ENCODE peak calls at places on chromosomes 5 and 9, in six cellular contexts. One of them, this sample, is unnamed.

GRCh38 chr5:56922922-56923321 is 13.5 kb downstream of the SETD9 start:
- DNase-seq in adrenal gland: no peak
- DNase-seq in neural progenitor cell: no peak
- DNase-seq in cardiac muscle cell: no peak
- DNase-seq in CD8-positive, alpha-beta T cell: no peak
- DNase-seq in spleen: no peak
- DNase-seq in this sample: no peak

GRCh38 chr5:128290152-128290858 is 206.7 kb downstream of the SLC12A2 start:
- DNase-seq in adrenal gland: no peak
- DNase-seq in neural progenitor cell: no peak
- DNase-seq in cardiac muscle cell: no peak
- DNase-seq in CD8-positive, alpha-beta T cell: no peak
- DNase-seq in spleen: no peak
- DNase-seq in this sample: no peak

GRCh38 chr9:129832957-129833356 is 2.1 kb downstream of the C9orf78 start:
- DNase-seq in adrenal gland: no peak
- DNase-seq in neural progenitor cell: no peak
- DNase-seq in cardiac muscle cell: no peak
- DNase-seq in CD8-positive, alpha-beta T cell: no peak
- DNase-seq in spleen: no peak
- DNase-seq in this sample: no peak

GRCh38 chr5:62494772-62495171 is 82.2 kb downstream of the IPO11 start:
- DNase-seq in adrenal gland: no peak
- DNase-seq in neural progenitor cell: no peak
- DNase-seq in cardiac muscle cell: no peak
- DNase-seq in CD8-positive, alpha-beta T cell: no peak
- DNase-seq in spleen: no peak
- DNase-seq in this sample: no peak

GRCh38 chr9:111399772-111400563 is 69.9 kb upstream of the OR2K2 start:
- DNase-seq in adrenal gland: no peak
- DNase-seq in neural progenitor cell: peak; percentile 58
- DNase-seq in cardiac muscle cell: no peak
- DNase-seq in CD8-positive, alpha-beta T cell: no peak
- DNase-seq in spleen: no peak
- DNase-seq in this sample: peak; percentile 80

GRCh38 chr9:82410306-82410705 is 421.7 kb downstream of the SPATA31D1 start:
- DNase-seq in adrenal gland: no peak
- DNase-seq in neural progenitor cell: no peak
- DNase-seq in cardiac muscle cell: no peak
- DNase-seq in CD8-positive, alpha-beta T cell: no peak
- DNase-seq in spleen: no peak
- DNase-seq in this sample: no peak

GRCh38 chr5:78387468-78388153 is 27.2 kb downstream of the SCAMP1 start:
- DNase-seq in adrenal gland: no peak
- DNase-seq in neural progenitor cell: no peak
- DNase-seq in cardiac muscle cell: no peak
- DNase-seq in CD8-positive, alpha-beta T cell: no peak
- DNase-seq in spleen: no peak
- DNase-seq in this sample: no peak

GRCh38 chr9:37531699-37532098 is 44.5 kb downstream of the FBXO10 start:
- DNase-seq in adrenal gland: no peak
- DNase-seq in neural progenitor cell: no peak
- DNase-seq in cardiac muscle cell: no peak
- DNase-seq in CD8-positive, alpha-beta T cell: peak; percentile 12
- DNase-seq in spleen: no peak
- DNase-seq in this sample: no peak

GRCh38 chr5:34044950-34045525 is 2.0 kb upstream of the C1QTNF3 start:
- DNase-seq in adrenal gland: no peak
- DNase-seq in neural progenitor cell: no peak
- DNase-seq in cardiac muscle cell: no peak
- DNase-seq in CD8-positive, alpha-beta T cell: no peak
- DNase-seq in spleen: no peak
- DNase-seq in this sample: no peak

GRCh38 chr5:119070578-119070827 is 384 bp upstream of the DMXL1 start:
- DNase-seq in adrenal gland: peak; percentile 95
- DNase-seq in neural progenitor cell: peak; percentile 93
- DNase-seq in cardiac muscle cell: peak; percentile 92
- DNase-seq in CD8-positive, alpha-beta T cell: no peak
- DNase-seq in spleen: peak; percentile 94
- DNase-seq in this sample: no peak

GRCh38 chr5:157290156-157290980 is 24.4 kb downstream of the CYFIP2 start:
- DNase-seq in adrenal gland: no peak
- DNase-seq in neural progenitor cell: no peak
- DNase-seq in cardiac muscle cell: no peak
- DNase-seq in CD8-positive, alpha-beta T cell: no peak
- DNase-seq in spleen: no peak
- DNase-seq in this sample: no peak

GRCh38 chr9:131661954-131662621 is 77.8 kb downstream of the RAPGEF1 start:
- DNase-seq in adrenal gland: no peak
- DNase-seq in neural progenitor cell: no peak
- DNase-seq in cardiac muscle cell: no peak
- DNase-seq in CD8-positive, alpha-beta T cell: no peak
- DNase-seq in spleen: no peak
- DNase-seq in this sample: no peak

GRCh38 chr9:79670269-79670961 is 98.7 kb downstream of the TLE4 start:
- DNase-seq in adrenal gland: no peak
- DNase-seq in neural progenitor cell: no peak
- DNase-seq in cardiac muscle cell: no peak
- DNase-seq in CD8-positive, alpha-beta T cell: no peak
- DNase-seq in spleen: no peak
- DNase-seq in this sample: no peak

GRCh38 chr9:127463891-127464290 is 12.6 kb downstream of the LRSAM1 start:
- DNase-seq in adrenal gland: no peak
- DNase-seq in neural progenitor cell: no peak
- DNase-seq in cardiac muscle cell: peak; percentile 61
- DNase-seq in CD8-positive, alpha-beta T cell: no peak
- DNase-seq in spleen: no peak
- DNase-seq in this sample: no peak

GRCh38 chr5:137660349-137660817 is 75.5 kb downstream of the KLHL3 start:
- DNase-seq in adrenal gland: peak; percentile 81
- DNase-seq in neural progenitor cell: peak; percentile 78
- DNase-seq in cardiac muscle cell: peak; percentile 83
- DNase-seq in CD8-positive, alpha-beta T cell: peak; percentile 37
- DNase-seq in spleen: no peak
- DNase-seq in this sample: peak; percentile 93

GRCh38 chr9:70971698-70972097 is 149.7 kb downstream of the TRPM3 start:
- DNase-seq in adrenal gland: no peak
- DNase-seq in neural progenitor cell: no peak
- DNase-seq in cardiac muscle cell: no peak
- DNase-seq in CD8-positive, alpha-beta T cell: no peak
- DNase-seq in spleen: no peak
- DNase-seq in this sample: no peak

GRCh38 chr5:20601678-20602100 is 613.7 kb upstream of the CDH18 start:
- DNase-seq in adrenal gland: no peak
- DNase-seq in neural progenitor cell: peak; percentile 25
- DNase-seq in cardiac muscle cell: no peak
- DNase-seq in CD8-positive, alpha-beta T cell: no peak
- DNase-seq in spleen: no peak
- DNase-seq in this sample: peak; percentile 89

GRCh38 chr5:32029291-32029690 is 144.8 kb downstream of the GOLPH3 start:
- DNase-seq in adrenal gland: no peak
- DNase-seq in neural progenitor cell: no peak
- DNase-seq in cardiac muscle cell: no peak
- DNase-seq in CD8-positive, alpha-beta T cell: no peak
- DNase-seq in spleen: peak; percentile 25
- DNase-seq in this sample: no peak

GRCh38 chr5:81948349-81948748 is 23.5 kb upstream of the ATG10 start:
- DNase-seq in adrenal gland: no peak
- DNase-seq in neural progenitor cell: no peak
- DNase-seq in cardiac muscle cell: no peak
- DNase-seq in CD8-positive, alpha-beta T cell: no peak
- DNase-seq in spleen: no peak
- DNase-seq in this sample: no peak

GRCh38 chr9:86792136-86792535 is 155.2 kb downstream of the GAS1 start:
- DNase-seq in adrenal gland: no peak
- DNase-seq in neural progenitor cell: no peak
- DNase-seq in cardiac muscle cell: no peak
- DNase-seq in CD8-positive, alpha-beta T cell: no peak
- DNase-seq in spleen: no peak
- DNase-seq in this sample: no peak

GRCh38 chr9:95462419-95463121 is 54.2 kb downstream of the PTCH1 start:
- DNase-seq in adrenal gland: peak; percentile 62
- DNase-seq in neural progenitor cell: peak; percentile 70
- DNase-seq in cardiac muscle cell: peak; percentile 84
- DNase-seq in CD8-positive, alpha-beta T cell: peak; percentile 60
- DNase-seq in spleen: peak; percentile 89
- DNase-seq in this sample: peak; percentile 82

GRCh38 chr5:128462330-128462729 is 75.7 kb downstream of the FBN2 start:
- DNase-seq in adrenal gland: no peak
- DNase-seq in neural progenitor cell: no peak
- DNase-seq in cardiac muscle cell: no peak
- DNase-seq in CD8-positive, alpha-beta T cell: no peak
- DNase-seq in spleen: no peak
- DNase-seq in this sample: no peak

GRCh38 chr5:57094753-57095683 is 78.8 kb upstream of the GPBP1 start:
- DNase-seq in adrenal gland: no peak
- DNase-seq in neural progenitor cell: peak; percentile 45
- DNase-seq in cardiac muscle cell: no peak
- DNase-seq in CD8-positive, alpha-beta T cell: no peak
- DNase-seq in spleen: no peak
- DNase-seq in this sample: peak; percentile 92

GRCh38 chr9:85172001-85172978 is 502.8 kb downstream of the NTRK2 start:
- DNase-seq in adrenal gland: no peak
- DNase-seq in neural progenitor cell: no peak
- DNase-seq in cardiac muscle cell: no peak
- DNase-seq in CD8-positive, alpha-beta T cell: no peak
- DNase-seq in spleen: no peak
- DNase-seq in this sample: no peak

GRCh38 chr5:167339205-167339604 is 952.2 kb upstream of the WWC1 start:
- DNase-seq in adrenal gland: no peak
- DNase-seq in neural progenitor cell: no peak
- DNase-seq in cardiac muscle cell: no peak
- DNase-seq in CD8-positive, alpha-beta T cell: no peak
- DNase-seq in spleen: no peak
- DNase-seq in this sample: no peak

GRCh38 chr9:14198544-14199510 is 115.1 kb downstream of the NFIB start:
- DNase-seq in adrenal gland: peak; percentile 92
- DNase-seq in neural progenitor cell: peak; percentile 49
- DNase-seq in cardiac muscle cell: no peak
- DNase-seq in CD8-positive, alpha-beta T cell: no peak
- DNase-seq in spleen: peak; percentile 77
- DNase-seq in this sample: no peak

GRCh38 chr9:34687631-34688030 is 3.4 kb downstream of the CCL19 start:
- DNase-seq in adrenal gland: no peak
- DNase-seq in neural progenitor cell: no peak
- DNase-seq in cardiac muscle cell: no peak
- DNase-seq in CD8-positive, alpha-beta T cell: no peak
- DNase-seq in spleen: no peak
- DNase-seq in this sample: no peak

GRCh38 chr5:6718161-6718681 is 5.0 kb downstream of the TENT4A start:
- DNase-seq in adrenal gland: no peak
- DNase-seq in neural progenitor cell: no peak
- DNase-seq in cardiac muscle cell: no peak
- DNase-seq in CD8-positive, alpha-beta T cell: no peak
- DNase-seq in spleen: no peak
- DNase-seq in this sample: no peak
- H3K4me1 ChIP-seq in adrenal gland: peaks cover 40% of the 10 kb centered on the region
- H3K4me1 ChIP-seq in neural progenitor cell: peaks cover 24% of the 10 kb centered on the region
- H3K4me1 ChIP-seq in cardiac muscle cell: peaks cover 46% of the 10 kb centered on the region
- H3K4me1 ChIP-seq in CD8-positive, alpha-beta T cell: peaks cover 72% of the 10 kb centered on the region
- H3K4me1 ChIP-seq in spleen: peaks cover 86% of the 10 kb centered on the region
- H3K4me1 ChIP-seq in this sample: peaks cover 7% of the 10 kb centered on the region

GRCh38 chr5:52560366-52560765 is 227.3 kb upstream of the ITGA1 start:
- DNase-seq in adrenal gland: no peak
- DNase-seq in neural progenitor cell: no peak
- DNase-seq in cardiac muscle cell: peak; percentile 31
- DNase-seq in CD8-positive, alpha-beta T cell: no peak
- DNase-seq in spleen: no peak
- DNase-seq in this sample: no peak
- TF ChIP-seq CTCF in adrenal gland: peak; percentile 18
- TF ChIP-seq CTCF in neural progenitor cell: no peak
- TF ChIP-seq CTCF in cardiac muscle cell: no peak
- TF ChIP-seq CTCF in CD8-positive, alpha-beta T cell: no peak
- TF ChIP-seq CTCF in spleen: no peak
- TF ChIP-seq CTCF in this sample: peak; percentile 39

DNA sequence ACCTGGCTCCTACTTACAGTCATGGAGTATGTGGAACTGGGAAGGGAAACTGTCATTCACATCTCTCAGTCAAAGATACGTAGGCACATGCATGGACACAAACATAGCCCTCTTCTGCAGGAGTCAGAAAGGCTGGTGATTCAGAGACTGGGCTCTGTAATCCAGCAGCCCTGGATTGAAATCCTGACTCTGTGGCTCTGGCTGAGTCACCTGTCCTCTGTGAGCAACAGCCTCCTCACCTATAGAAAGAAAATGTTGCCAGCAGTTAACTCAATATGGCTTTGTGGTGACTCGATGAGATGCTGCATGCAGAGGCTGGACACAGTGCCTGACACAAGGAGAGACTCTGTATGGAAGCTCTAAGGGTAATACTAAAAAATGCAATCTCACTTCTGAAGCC is 23.8 kb upstream of the CDKN2AIPNL start:
- DNase-seq in adrenal gland: no peak
- DNase-seq in neural progenitor cell: no peak
- DNase-seq in cardiac muscle cell: no peak
- DNase-seq in CD8-positive, alpha-beta T cell: no peak
- DNase-seq in spleen: peak; percentile 20
- DNase-seq in this sample: no peak
- H3K4me1 ChIP-seq in adrenal gland: peaks cover 15% of the 10 kb centered on the region
- H3K4me1 ChIP-seq in neural progenitor cell: no peaks in the 10 kb centered on the region
- H3K4me1 ChIP-seq in cardiac muscle cell: peaks cover 16% of the 10 kb centered on the region
- H3K4me1 ChIP-seq in CD8-positive, alpha-beta T cell: peaks cover 12% of the 10 kb centered on the region
- H3K4me1 ChIP-seq in spleen: peaks cover 30% of the 10 kb centered on the region
- H3K4me1 ChIP-seq in this sample: no peaks in the 10 kb centered on the region

GRCh38 chr5:1163879-1164278 is 37.5 kb upstream of the SLC6A19 start:
- DNase-seq in adrenal gland: no peak
- DNase-seq in neural progenitor cell: no peak
- DNase-seq in cardiac muscle cell: no peak
- DNase-seq in CD8-positive, alpha-beta T cell: no peak
- DNase-seq in spleen: no peak
- DNase-seq in this sample: no peak

GRCh38 chr5:1167361-1167727 is 34.1 kb upstream of the SLC6A19 start:
- DNase-seq in adrenal gland: no peak
- DNase-seq in neural progenitor cell: no peak
- DNase-seq in cardiac muscle cell: no peak
- DNase-seq in CD8-positive, alpha-beta T cell: no peak
- DNase-seq in spleen: no peak
- DNase-seq in this sample: no peak

GRCh38 chr5:1166370-1166769 is 35.0 kb upstream of the SLC6A19 start:
- DNase-seq in adrenal gland: no peak
- DNase-seq in neural progenitor cell: no peak
- DNase-seq in cardiac muscle cell: no peak
- DNase-seq in CD8-positive, alpha-beta T cell: no peak
- DNase-seq in spleen: no peak
- DNase-seq in this sample: no peak

GRCh38 chr5:1164696-1165630 is 36.4 kb upstream of the SLC6A19 start:
- DNase-seq in adrenal gland: no peak
- DNase-seq in neural progenitor cell: no peak
- DNase-seq in cardiac muscle cell: no peak
- DNase-seq in CD8-positive, alpha-beta T cell: no peak
- DNase-seq in spleen: no peak
- DNase-seq in this sample: no peak

GRCh38 chr5:1165864-1166263 is 35.5 kb upstream of the SLC6A19 start:
- DNase-seq in adrenal gland: no peak
- DNase-seq in neural progenitor cell: no peak
- DNase-seq in cardiac muscle cell: no peak
- DNase-seq in CD8-positive, alpha-beta T cell: no peak
- DNase-seq in spleen: no peak
- DNase-seq in this sample: no peak
- TF ChIP-seq CTCF in adrenal gland: no peak
- TF ChIP-seq CTCF in neural progenitor cell: no peak
- TF ChIP-seq CTCF in cardiac muscle cell: no peak
- TF ChIP-seq CTCF in CD8-positive, alpha-beta T cell: no peak
- TF ChIP-seq CTCF in spleen: no peak
- TF ChIP-seq CTCF in this sample: no peak